ENCODE peak calls at places on chromosomes 11 and 22, in seven cellular contexts. V is mucosa of descending colon, T is HCT116, J is tibial nerve, A is omental fat pad, Y is body of pancreas, Q is BE2C. U is an unnamed sample.

GRCh38 chr22:39598017-39598965 is 27.7 kb downstream of the CACNA1I start:
- DNase-seq in V (peak), T (peak), J (no peak), A (no peak), Y (peak), Q (peak), U (peak)

GRCh38 chr11:114442559-114442958 is 3.3 kb downstream of the REXO2 start:
- DNase-seq in V (no peak), T (no peak), J (no peak), A (no peak), Y (no peak), Q (no peak), U (no peak)

GRCh38 chr11:44986315-44986714 is 35.6 kb upstream of the TP53I11 start:
- DNase-seq in V (no peak), T (no peak), J (no peak), A (no peak), Y (no peak), Q (no peak), U (no peak)

GRCh38 chr11:109806205-109806604 is 287.0 kb upstream of the ZC3H12C start:
- DNase-seq in V (no peak), T (no peak), J (no peak), A (no peak), Y (no peak), Q (no peak), U (no peak)

GRCh38 chr11:85626496-85626895 is 648 bp downstream of the DLG2 start:
- DNase-seq in V (no peak), T (no peak), J (no peak), A (no peak), Y (peak), Q (no peak), U (no peak)

GRCh38 chr11:32893947-32894827 is 1.6 kb downstream of the QSER1 start:
- DNase-seq in V (no peak), T (peak), J (peak), A (no peak), Y (peak), Q (peak), U (peak)

GRCh38 chr22:39003165-39003638 is 10.9 kb upstream of the APOBEC3C start:
- DNase-seq in V (peak), T (peak), J (peak), A (peak), Y (peak), Q (peak), U (peak)

GRCh38 chr11:67332081-67332691 is 21.2 kb downstream of the POLD4 start:
- DNase-seq in V (no peak), T (no peak), J (no peak), A (no peak), Y (no peak), Q (no peak), U (no peak)

GRCh38 chr11:113540416-113541330 is 65.5 kb upstream of the DRD2 start:
- DNase-seq in V (no peak), T (no peak), J (no peak), A (no peak), Y (no peak), Q (no peak), U (no peak)

GRCh38 chr22:27401321-27401720 is 400.2 kb downstream of the MN1 start:
- DNase-seq in V (no peak), T (no peak), J (no peak), A (no peak), Y (no peak), Q (no peak), U (no peak)

GRCh38 chr11:34680206-34680605 is 59.3 kb downstream of the EHF start:
- DNase-seq in V (no peak), T (no peak), J (no peak), A (no peak), Y (no peak), Q (no peak), U (no peak)

GRCh38 chr11:58057481-58057880 is 26.7 kb downstream of the OR6Q1 start:
- DNase-seq in V (no peak), T (no peak), J (no peak), A (no peak), Y (no peak), Q (no peak), U (no peak)

GRCh38 chr22:43985532-43985931 is 30.3 kb downstream of the SAMM50 start:
- DNase-seq in V (no peak), T (no peak), J (no peak), A (no peak), Y (no peak), Q (no peak), U (no peak)

GRCh38 chr11:135027461-135027860 is 615.4 kb upstream of the B3GAT1 start:
- DNase-seq in V (no peak), T (no peak), J (no peak), A (no peak), Y (peak), Q (no peak), U (no peak)

GRCh38 chr11:1300569-1301187 is 8.8 kb downstream of the TOLLIP start:
- DNase-seq in V (no peak), T (no peak), J (no peak), A (no peak), Y (peak), Q (no peak), U (no peak)

GRCh38 chr22:48780597-48781277 is 1046.9 kb downstream of the BRD1 start:
- DNase-seq in V (no peak), T (no peak), J (no peak), A (no peak), Y (no peak), Q (no peak), U (no peak)

GRCh38 chr11:111765984-111766833 is at the start of gene PPP2R1B:
- DNase-seq in V (peak), T (peak), J (peak), A (peak), Y (peak), Q (peak), U (peak)

GRCh38 chr11:77151804-77152513 is 23.9 kb downstream of the MYO7A start:
- DNase-seq in V (peak), T (no peak), J (no peak), A (no peak), Y (no peak), Q (no peak), U (no peak)

GRCh38 chr11:100964400-100964799 is 165.2 kb downstream of the PGR start:
- DNase-seq in V (no peak), T (no peak), J (no peak), A (no peak), Y (no peak), Q (no peak), U (no peak)

GRCh38 chr22:45531944-45532631 is 29.4 kb downstream of the FBLN1 start:
- DNase-seq in V (no peak), T (no peak), J (no peak), A (no peak), Y (no peak), Q (no peak), U (no peak)

GRCh38 chr11:120389693-120390584 is 53.7 kb downstream of the ARHGEF12 start:
- DNase-seq in V (no peak), T (no peak), J (no peak), A (no peak), Y (no peak), Q (no peak), U (no peak)

GRCh38 chr22:20312396-20313191 is 7.3 kb downstream of the DGCR6L start:
- DNase-seq in V (peak), T (no peak), J (no peak), A (no peak), Y (no peak), Q (no peak), U (no peak)

GRCh38 chr11:134642206-134642605 is 230.2 kb upstream of the B3GAT1 start:
- DNase-seq in V (no peak), T (no peak), J (no peak), A (no peak), Y (no peak), Q (no peak), U (no peak)

GRCh38 chr11:66207816-66208215 is 60.6 kb upstream of the RAB1B start:
- DNase-seq in V (no peak), T (no peak), J (no peak), A (no peak), Y (no peak), Q (no peak), U (no peak)

GRCh38 chr11:58739725-58740430 is 8.1 kb upstream of the GLYAT start:
- DNase-seq in V (no peak), T (no peak), J (no peak), A (no peak), Y (no peak), Q (no peak), U (no peak)

GRCh38 chr11:64343740-64344133 is 3.7 kb downstream of the CCDC88B start:
- DNase-seq in V (peak), T (no peak), J (no peak), A (no peak), Y (peak), Q (no peak), U (no peak)
- TF ChIP-seq CTCF in V (no peak), T (peak), J (no peak), A (no peak), Y (no peak), Q (peak), U (peak)

DNA sequence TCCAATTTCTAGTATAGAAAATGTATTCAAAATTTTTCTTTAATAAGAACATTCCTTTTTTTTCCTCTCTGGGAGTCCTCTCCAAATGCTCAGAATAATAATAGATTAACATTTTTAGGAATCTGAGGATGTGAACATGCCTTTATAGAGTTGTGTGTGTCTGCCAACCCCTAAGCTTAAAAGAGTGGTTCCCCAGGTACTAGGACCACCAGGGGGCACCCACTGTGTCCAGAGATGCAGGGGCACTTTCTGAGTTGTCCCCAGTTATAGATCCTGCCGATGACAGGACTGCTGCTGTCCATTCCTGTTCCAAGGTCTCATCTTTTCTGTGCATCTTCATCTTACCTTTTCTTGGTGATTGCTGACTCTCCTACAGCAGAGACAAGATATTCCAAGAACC is 27.0 kb upstream of the MICAL2 start:
- DNase-seq in V (no peak), T (no peak), J (no peak), A (no peak), Y (no peak), Q (no peak), U (no peak)
- TF ChIP-seq CTCF in V (no peak), T (peak), J (no peak), A (no peak), Y (no peak), Q (peak), U (peak)

DNA sequence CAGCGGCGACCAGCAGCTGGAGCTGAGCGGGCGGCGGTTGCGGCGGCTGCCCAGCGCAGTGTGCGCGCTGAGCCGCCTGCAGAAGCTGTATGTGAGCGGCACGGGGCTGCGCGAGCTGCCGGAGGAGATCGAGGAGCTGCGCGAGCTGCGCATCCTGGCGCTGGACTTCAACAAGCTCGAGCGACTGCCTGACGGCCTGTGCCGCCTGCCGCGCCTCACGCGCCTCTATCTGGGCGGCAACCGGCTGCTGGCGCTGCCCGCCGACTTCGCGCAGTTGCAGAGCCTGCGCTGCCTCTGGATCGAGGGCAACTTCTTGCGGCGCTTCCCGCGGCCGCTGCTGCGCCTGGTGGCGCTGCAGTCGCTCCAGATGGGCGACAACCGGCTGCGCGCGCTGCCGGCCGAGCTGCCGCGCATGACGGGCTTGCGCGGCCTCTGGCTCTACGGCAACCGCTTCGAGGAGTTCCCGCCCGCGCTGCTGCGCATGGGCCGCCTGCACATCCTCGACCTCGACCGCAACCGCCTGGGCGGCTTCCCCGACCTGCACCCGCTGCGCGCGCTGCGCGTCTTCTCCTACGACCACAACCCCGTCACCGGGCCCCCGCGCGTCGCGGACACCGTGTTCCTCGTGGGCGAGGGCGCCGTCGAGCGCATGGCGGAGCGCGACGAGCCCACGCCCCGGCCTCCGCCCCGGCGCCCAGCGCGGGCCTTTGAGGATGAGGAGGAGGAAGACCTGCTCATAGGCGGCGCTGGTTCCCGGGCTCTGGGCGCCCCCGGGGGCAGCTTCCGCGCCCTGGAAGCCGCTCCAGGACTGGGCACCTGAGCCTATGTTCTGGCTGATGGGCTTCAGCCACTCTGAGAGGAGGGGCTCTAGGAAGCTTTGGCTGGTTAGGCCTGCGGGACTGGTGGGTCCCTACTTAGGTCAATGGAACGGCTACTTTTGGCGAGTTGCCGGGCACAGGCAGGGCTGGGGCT is 795 bp downstream of the LRRC10B start:
- DNase-seq in V (peak), T (peak), J (no peak), A (no peak), Y (peak), Q (peak), U (peak)
- TF ChIP-seq CTCF in V (peak), T (peak), J (peak), A (no peak), Y (peak), Q (peak), U (peak)

DNA sequence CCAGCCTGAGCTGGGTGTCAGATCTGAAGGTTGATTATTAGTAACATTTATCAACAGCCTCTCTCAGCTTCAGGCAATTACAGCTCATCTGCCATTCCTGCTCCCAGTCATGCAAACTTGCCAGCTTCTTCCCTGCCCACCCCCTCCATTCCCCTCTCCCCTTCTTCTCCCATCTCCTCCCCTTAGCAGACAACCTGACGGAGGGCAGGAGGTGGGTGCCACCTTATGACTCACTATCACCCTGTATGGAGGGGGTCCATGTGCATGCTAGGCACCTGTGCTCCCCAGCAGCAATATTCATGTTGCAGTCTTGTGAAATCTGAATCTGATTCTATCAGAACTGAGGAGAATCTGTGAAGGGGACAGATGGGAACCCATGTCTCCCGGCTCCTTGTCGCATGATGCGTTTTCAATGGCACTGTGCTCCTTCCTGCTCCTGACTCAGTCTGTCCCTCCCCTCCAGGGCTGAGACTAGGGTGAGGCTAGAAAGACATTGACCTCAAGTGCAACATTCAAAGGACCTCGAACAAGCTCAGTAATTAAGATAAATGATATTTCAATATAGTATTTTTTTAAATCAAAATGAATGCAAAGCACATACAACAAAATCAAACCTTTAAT is 46.3 kb upstream of the TUB start:
- DNase-seq in V (no peak), T (no peak), J (no peak), A (no peak), Y (no peak), Q (no peak), U (no peak)
- TF ChIP-seq CTCF in V (no peak), T (no peak), J (no peak), A (no peak), Y (no peak), Q (no peak), U (no peak)

DNA sequence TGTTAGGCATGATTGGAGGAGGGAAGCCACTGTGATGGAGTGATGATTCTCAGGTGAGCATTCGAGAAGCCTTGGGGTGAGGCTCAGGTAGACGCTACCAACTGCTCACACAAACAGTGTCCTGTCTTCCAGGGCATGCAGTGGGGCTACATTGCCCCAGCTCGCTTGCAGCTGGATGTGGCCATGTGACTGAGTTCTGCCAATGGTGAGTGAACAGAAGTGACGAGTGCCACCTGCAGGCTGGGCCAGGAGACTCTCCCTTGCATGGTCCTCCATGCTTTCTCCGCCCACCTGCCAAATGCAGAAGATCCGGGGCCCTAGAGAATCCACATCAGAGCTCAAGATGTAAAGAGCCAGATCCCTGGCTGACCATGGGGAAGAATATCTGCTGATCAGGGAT is 195.9 kb downstream of the BCR start:
- DNase-seq in V (peak), T (peak), J (no peak), A (no peak), Y (no peak), Q (peak), U (no peak)
- TF ChIP-seq CTCF in V (peak), T (peak), J (no peak), A (no peak), Y (no peak), Q (peak), U (peak)

GRCh38 chr22:17131686-17132085 is 10.5 kb upstream of the TMEM121B start:
- DNase-seq in V (no peak), T (no peak), J (no peak), A (no peak), Y (no peak), Q (peak), U (no peak)
- TF ChIP-seq CTCF in V (no peak), T (no peak), J (no peak), A (no peak), Y (no peak), Q (peak), U (no peak)

DNA sequence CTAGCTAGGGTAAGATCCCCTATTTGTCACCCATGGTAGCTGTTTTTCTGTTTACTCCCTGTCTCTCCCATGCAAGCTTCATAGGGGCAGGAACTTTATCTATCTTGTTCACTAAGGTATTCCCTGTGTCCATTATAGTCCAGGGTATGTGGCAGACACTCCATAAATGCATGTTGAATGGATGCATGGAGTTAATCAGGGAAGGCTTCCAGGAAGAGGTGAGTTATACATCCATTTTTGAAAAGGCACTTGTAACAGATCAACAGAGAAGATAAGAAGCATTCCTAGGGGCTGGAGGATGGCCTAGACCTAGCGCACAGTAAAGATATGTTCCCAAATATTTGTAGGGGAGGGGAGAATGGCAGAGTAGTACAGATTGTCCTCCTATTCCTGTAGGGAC is 130.3 kb downstream of the BUD13 start:
- DNase-seq in V (no peak), T (no peak), J (no peak), A (no peak), Y (no peak), Q (no peak), U (no peak)
- TF ChIP-seq CTCF in V (no peak), T (no peak), J (no peak), A (no peak), Y (no peak), Q (no peak), U (no peak)